ENCODE peak calls at places on chromosomes 2 and 18, in five cellular contexts. One of them, this sample, is unnamed.

GRCh38 chr2:66446178-66446860 is 11.4 kb downstream of the MEIS1 start:
- DNase-seq in CD4-positive, alpha-beta T cell: no peak
- DNase-seq in right atrium auricular region: no peak
- DNase-seq in GM12865: no peak
- DNase-seq in Peyer's patch: peak
- DNase-seq in this sample: peak

GRCh38 chr2:65869286-65869685 is 436.9 kb upstream of the SPRED2 start:
- DNase-seq in Peyer's patch: no peak
- DNase-seq in right atrium auricular region: no peak
- DNase-seq in GM12865: no peak
- DNase-seq in CD4-positive, alpha-beta T cell: no peak
- DNase-seq in this sample: no peak

GRCh38 chr18:55351220-55351619 is 236.8 kb downstream of the TCF4 start:
- DNase-seq in GM12865: no peak
- DNase-seq in Peyer's patch: no peak
- DNase-seq in CD4-positive, alpha-beta T cell: no peak
- DNase-seq in right atrium auricular region: no peak
- DNase-seq in this sample: no peak

GRCh38 chr2:44772131-44772530 is 169.4 kb upstream of the SIX3 start:
- DNase-seq in CD4-positive, alpha-beta T cell: no peak
- DNase-seq in right atrium auricular region: no peak
- DNase-seq in Peyer's patch: no peak
- DNase-seq in GM12865: no peak
- DNase-seq in this sample: no peak

GRCh38 chr18:48816554-48816953 is 134.2 kb downstream of the SMAD7 start:
- DNase-seq in CD4-positive, alpha-beta T cell: no peak
- DNase-seq in GM12865: no peak
- DNase-seq in Peyer's patch: peak
- DNase-seq in right atrium auricular region: peak
- DNase-seq in this sample: no peak

GRCh38 chr2:145909781-145910180 is 1389.9 kb upstream of the ZEB2 start:
- DNase-seq in Peyer's patch: no peak
- DNase-seq in CD4-positive, alpha-beta T cell: no peak
- DNase-seq in right atrium auricular region: no peak
- DNase-seq in GM12865: no peak
- DNase-seq in this sample: no peak

GRCh38 chr2:9737053-9737875 is 106.0 kb upstream of the TAF1B start:
- DNase-seq in right atrium auricular region: no peak
- DNase-seq in CD4-positive, alpha-beta T cell: no peak
- DNase-seq in GM12865: peak
- DNase-seq in Peyer's patch: no peak
- DNase-seq in this sample: no peak

GRCh38 chr2:96534701-96535181 is 1.8 kb upstream of the ARID5A start:
- DNase-seq in CD4-positive, alpha-beta T cell: no peak
- DNase-seq in right atrium auricular region: no peak
- DNase-seq in Peyer's patch: no peak
- DNase-seq in GM12865: no peak
- DNase-seq in this sample: no peak

GRCh38 chr2:152166633-152167032 is 8.9 kb downstream of the STAM2 start:
- DNase-seq in CD4-positive, alpha-beta T cell: no peak
- DNase-seq in right atrium auricular region: no peak
- DNase-seq in Peyer's patch: no peak
- DNase-seq in GM12865: peak
- DNase-seq in this sample: no peak

GRCh38 chr2:239269173-239269865 is 131.5 kb downstream of the HDAC4 start:
- DNase-seq in CD4-positive, alpha-beta T cell: no peak
- DNase-seq in Peyer's patch: peak
- DNase-seq in right atrium auricular region: no peak
- DNase-seq in GM12865: no peak
- DNase-seq in this sample: no peak

GRCh38 chr2:62270728-62271127 is 74.8 kb downstream of the B3GNT2 start:
- DNase-seq in right atrium auricular region: no peak
- DNase-seq in CD4-positive, alpha-beta T cell: no peak
- DNase-seq in GM12865: no peak
- DNase-seq in Peyer's patch: peak
- DNase-seq in this sample: no peak

GRCh38 chr2:168075446-168075845 is 171.9 kb downstream of the STK39 start:
- DNase-seq in Peyer's patch: no peak
- DNase-seq in GM12865: no peak
- DNase-seq in right atrium auricular region: no peak
- DNase-seq in CD4-positive, alpha-beta T cell: no peak
- DNase-seq in this sample: no peak

GRCh38 chr2:234496442-234496834 is 443 bp downstream of the ARL4C start:
- DNase-seq in right atrium auricular region: no peak
- DNase-seq in Peyer's patch: peak
- DNase-seq in GM12865: peak
- DNase-seq in CD4-positive, alpha-beta T cell: peak
- DNase-seq in this sample: no peak
- TF ChIP-seq CTCF in right atrium auricular region: no peak
- TF ChIP-seq CTCF in Peyer's patch: no peak
- TF ChIP-seq CTCF in GM12865: no peak
- TF ChIP-seq CTCF in CD4-positive, alpha-beta T cell: no peak
- TF ChIP-seq CTCF in this sample: no peak

DNA sequence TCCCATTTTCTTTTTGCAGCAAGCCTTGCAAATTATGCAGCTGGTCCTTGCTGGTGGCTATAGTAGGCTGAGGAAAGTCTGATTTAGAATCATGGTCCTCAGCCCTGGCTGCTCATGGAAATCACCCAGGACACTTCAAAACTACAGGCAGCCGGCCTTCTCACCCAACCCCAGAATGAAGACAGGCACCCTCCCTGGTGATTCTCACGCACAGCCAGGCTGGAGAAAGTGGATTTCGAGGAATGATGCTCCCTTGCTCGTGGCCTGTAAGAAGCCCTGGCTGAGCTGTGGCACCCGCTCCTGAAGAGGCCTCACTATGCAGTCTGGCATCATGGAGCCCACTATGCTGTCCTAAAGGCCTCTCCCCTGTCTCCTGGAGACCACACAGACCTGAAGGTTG is 157.4 kb downstream of the CAPN13 start:
- DNase-seq in GM12865: no peak
- DNase-seq in Peyer's patch: no peak
- DNase-seq in CD4-positive, alpha-beta T cell: no peak
- DNase-seq in right atrium auricular region: no peak
- DNase-seq in this sample: no peak
- TF ChIP-seq CTCF in GM12865: no peak
- TF ChIP-seq CTCF in Peyer's patch: no peak
- TF ChIP-seq CTCF in CD4-positive, alpha-beta T cell: no peak
- TF ChIP-seq CTCF in right atrium auricular region: no peak
- TF ChIP-seq CTCF in this sample: no peak

DNA sequence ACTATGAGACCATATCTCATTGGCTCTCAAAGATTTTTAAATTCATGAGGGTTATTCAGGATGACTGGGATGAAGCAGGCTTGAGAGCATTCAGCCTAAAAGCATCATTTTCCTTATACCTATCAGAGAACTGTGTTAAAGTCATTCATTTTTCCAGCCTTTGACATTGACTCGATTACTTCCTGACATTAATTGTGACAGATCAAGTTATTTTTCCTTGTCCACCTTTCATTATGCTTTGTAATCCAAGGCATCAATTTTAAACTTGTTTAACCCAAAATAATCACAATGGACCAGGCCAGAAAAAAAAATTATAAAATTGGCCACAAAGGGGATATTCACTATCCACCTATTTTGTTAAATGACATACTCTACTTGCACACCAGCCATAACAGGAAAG is 1606.8 kb upstream of the PIK3C3 start:
- DNase-seq in right atrium auricular region: no peak
- DNase-seq in GM12865: no peak
- DNase-seq in CD4-positive, alpha-beta T cell: no peak
- DNase-seq in Peyer's patch: no peak
- DNase-seq in this sample: no peak
- TF ChIP-seq CTCF in right atrium auricular region: no peak
- TF ChIP-seq CTCF in GM12865: no peak
- TF ChIP-seq CTCF in CD4-positive, alpha-beta T cell: no peak
- TF ChIP-seq CTCF in Peyer's patch: no peak
- TF ChIP-seq CTCF in this sample: no peak

GRCh38 chr2:109514857-109515256 is 98.9 kb downstream of the SEPTIN10 start:
- DNase-seq in right atrium auricular region: no peak
- DNase-seq in CD4-positive, alpha-beta T cell: no peak
- DNase-seq in Peyer's patch: no peak
- DNase-seq in GM12865: no peak
- DNase-seq in this sample: no peak
- TF ChIP-seq CTCF in right atrium auricular region: no peak
- TF ChIP-seq CTCF in CD4-positive, alpha-beta T cell: no peak
- TF ChIP-seq CTCF in Peyer's patch: no peak
- TF ChIP-seq CTCF in GM12865: no peak
- TF ChIP-seq CTCF in this sample: no peak

DNA sequence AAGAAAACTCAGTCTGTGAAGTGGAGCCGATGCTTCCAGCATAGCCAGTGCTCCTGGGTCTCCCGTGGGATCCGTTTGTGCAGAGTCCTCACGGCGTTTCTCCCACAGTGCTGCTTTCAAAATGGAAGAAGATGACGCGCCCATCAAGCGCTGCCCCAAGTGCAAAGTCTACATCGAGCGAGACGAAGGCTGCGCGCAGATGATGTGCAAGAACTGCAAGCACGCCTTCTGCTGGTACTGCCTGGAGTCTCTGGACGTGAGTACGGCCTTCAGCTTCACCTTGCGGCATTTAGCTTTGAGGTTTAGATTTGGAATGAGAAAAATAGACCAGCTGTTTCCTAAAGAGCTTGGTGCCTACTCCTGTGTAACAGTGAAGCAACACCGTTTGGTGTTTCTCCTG is 107.0 kb downstream of the RNF144A start:
- DNase-seq in GM12865: no peak
- DNase-seq in CD4-positive, alpha-beta T cell: no peak
- DNase-seq in right atrium auricular region: no peak
- DNase-seq in Peyer's patch: no peak
- DNase-seq in this sample: no peak
- TF ChIP-seq CTCF in GM12865: no peak
- TF ChIP-seq CTCF in CD4-positive, alpha-beta T cell: no peak
- TF ChIP-seq CTCF in right atrium auricular region: no peak
- TF ChIP-seq CTCF in Peyer's patch: no peak
- TF ChIP-seq CTCF in this sample: no peak

GRCh38 chr2:178419123-178419522 is 31.9 kb downstream of the PRKRA start:
- DNase-seq in GM12865: peak
- DNase-seq in Peyer's patch: no peak
- DNase-seq in right atrium auricular region: no peak
- DNase-seq in CD4-positive, alpha-beta T cell: no peak
- DNase-seq in this sample: no peak
- TF ChIP-seq CTCF in GM12865: peak
- TF ChIP-seq CTCF in Peyer's patch: peak
- TF ChIP-seq CTCF in right atrium auricular region: peak
- TF ChIP-seq CTCF in CD4-positive, alpha-beta T cell: peak
- TF ChIP-seq CTCF in this sample: no peak